ENCODE peak calls at places on chromosomes 5 and 9, in eight cellular contexts. R is tibial artery, F is GM23248, T is cardiac muscle cell, E is neuronal stem cell, U is testis, Y is suprapubic skin, D is ovary. X is an unnamed sample. For H3K4me1, the result is how much of the 10 kb centered on the place peaks cover.

GRCh38 chr9:10858817-10859216 is 246.0 kb upstream of the PTPRD start:
- DNase-seq in R (no peak), F (no peak), T (no peak), E (no peak), U (no peak), Y (no peak), D (no peak), X (no peak)

GRCh38 chr5:13227520-13227919 is 717.0 kb downstream of the DNAH5 start:
- DNase-seq in R (no peak), F (no peak), T (no peak), E (no peak), U (no peak), Y (no peak), D (no peak), X (no peak)

GRCh38 chr5:110258460-110258859 is 468.0 kb downstream of the TMEM232 start:
- DNase-seq in R (no peak), F (peak), T (peak), E (peak), U (no peak), Y (no peak), D (no peak), X (peak)

GRCh38 chr9:84343111-84343521 is 2.6 kb upstream of the SLC28A3 start:
- DNase-seq in R (no peak), F (peak), T (peak), E (no peak), U (no peak), Y (no peak), D (no peak), X (no peak)

GRCh38 chr5:66363097-66363496 is 219.0 kb downstream of the SREK1 start:
- DNase-seq in R (no peak), F (no peak), T (no peak), E (no peak), U (no peak), Y (no peak), D (no peak), X (no peak)

GRCh38 chr9:34993502-34994428 is 4.2 kb downstream of the DNAJB5 start:
- DNase-seq in R (peak), F (peak), T (peak), E (no peak), U (peak), Y (peak), D (peak), X (peak)

GRCh38 chr9:75672478-75672877 is 218.0 kb upstream of the PCSK5 start:
- DNase-seq in R (no peak), F (no peak), T (no peak), E (no peak), U (no peak), Y (no peak), D (no peak), X (no peak)

GRCh38 chr5:141223112-141223783 is at the start of gene PCDHB14:
- DNase-seq in R (no peak), F (peak), T (peak), E (peak), U (no peak), Y (no peak), D (no peak), X (no peak)

GRCh38 chr5:104265531-104266130 is 703.0 kb upstream of the NUDT12 start:
- DNase-seq in R (no peak), F (no peak), T (no peak), E (no peak), U (no peak), Y (no peak), D (no peak), X (no peak)

GRCh38 chr9:93235278-93235960 is 51.5 kb downstream of the WNK2 start:
- DNase-seq in R (no peak), F (no peak), T (no peak), E (no peak), U (peak), Y (no peak), D (no peak), X (no peak)

DNA sequence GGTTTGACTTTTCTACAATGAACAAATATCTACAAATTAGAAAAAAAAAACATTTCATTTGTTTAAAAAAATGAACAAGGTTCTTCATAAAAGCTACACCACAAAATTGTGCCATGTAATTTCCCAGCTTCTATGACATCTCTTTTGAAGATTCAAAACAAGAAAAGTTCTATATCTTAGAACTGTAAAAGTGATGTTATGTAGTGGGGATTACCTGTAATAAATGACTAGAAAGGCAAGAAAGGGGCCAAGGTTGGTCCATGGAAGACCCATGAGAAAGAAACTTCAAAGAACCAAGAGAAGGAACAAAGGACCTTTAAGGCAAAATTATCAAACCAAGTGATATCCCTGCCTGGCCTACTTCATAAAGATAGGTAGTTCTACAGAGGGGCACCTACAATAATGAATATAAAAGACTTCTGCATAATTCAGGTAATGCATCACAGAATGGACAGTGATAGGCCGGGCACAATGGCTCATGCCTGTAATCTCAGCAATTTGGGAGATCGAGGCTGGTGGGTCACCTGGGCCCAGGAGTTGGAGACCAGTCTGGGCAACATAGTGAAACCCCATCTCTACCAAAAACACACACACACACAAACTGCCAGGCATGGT is 7.6 kb downstream of the MLLT3 start:
- DNase-seq in R (no peak), F (no peak), T (no peak), E (no peak), U (no peak), Y (no peak), D (no peak), X (no peak)
- H3K4me1 ChIP-seq in R (under half), F (under half), T (under half), E (under half), U (under half), Y (under half), D (under half), X (under half)

DNA sequence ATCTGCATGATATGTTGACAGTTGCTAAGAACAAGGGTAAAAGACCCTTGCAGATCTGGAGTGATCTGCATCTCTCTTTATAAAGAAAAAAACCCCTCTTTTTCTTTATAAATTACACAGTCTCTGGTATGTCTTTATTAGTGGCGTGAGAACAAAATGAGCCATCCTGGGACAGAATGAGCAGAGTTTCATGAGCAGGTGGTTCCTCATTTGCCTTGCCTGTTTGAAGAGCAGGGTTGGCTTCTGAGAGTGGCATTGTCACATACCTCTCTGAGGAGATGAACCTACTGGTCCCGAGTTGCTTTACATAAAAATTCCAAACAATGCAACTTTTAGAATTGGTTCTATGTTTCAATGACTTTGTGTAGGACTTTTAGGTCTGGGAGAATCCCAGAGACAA is 94.3 kb downstream of the INSYN2B start:
- DNase-seq in R (no peak), F (no peak), T (no peak), E (no peak), U (no peak), Y (no peak), D (no peak), X (no peak)
- H3K4me1 ChIP-seq in R (under half), F (under half), T (under half), E (under half), U (under half), Y (under half), D (under half), X (under half)

GRCh38 chr9:68706579-68707201 is 1.6 kb downstream of the PIP5K1B start:
- DNase-seq in R (no peak), F (no peak), T (peak), E (no peak), U (peak), Y (no peak), D (no peak), X (no peak)

GRCh38 chr9:68709291-68709970 is 4.4 kb downstream of the PIP5K1B start:
- DNase-seq in R (no peak), F (no peak), T (no peak), E (no peak), U (no peak), Y (no peak), D (no peak), X (no peak)

GRCh38 chr9:68708513-68708912 is 3.5 kb downstream of the PIP5K1B start:
- DNase-seq in R (no peak), F (no peak), T (no peak), E (no peak), U (no peak), Y (no peak), D (no peak), X (no peak)

GRCh38 chr9:68710082-68710481 is 5.0 kb downstream of the PIP5K1B start:
- DNase-seq in R (no peak), F (no peak), T (no peak), E (no peak), U (no peak), Y (no peak), D (no peak), X (no peak)

GRCh38 chr9:68708089-68708488 is 3.0 kb downstream of the PIP5K1B start:
- DNase-seq in R (no peak), F (no peak), T (no peak), E (no peak), U (no peak), Y (no peak), D (no peak), X (no peak)
- H3K4me1 ChIP-seq in R (under half), F (under half), T (under half), E (under half), U (under half), Y (under half), D (under half), X (under half)

DNA sequence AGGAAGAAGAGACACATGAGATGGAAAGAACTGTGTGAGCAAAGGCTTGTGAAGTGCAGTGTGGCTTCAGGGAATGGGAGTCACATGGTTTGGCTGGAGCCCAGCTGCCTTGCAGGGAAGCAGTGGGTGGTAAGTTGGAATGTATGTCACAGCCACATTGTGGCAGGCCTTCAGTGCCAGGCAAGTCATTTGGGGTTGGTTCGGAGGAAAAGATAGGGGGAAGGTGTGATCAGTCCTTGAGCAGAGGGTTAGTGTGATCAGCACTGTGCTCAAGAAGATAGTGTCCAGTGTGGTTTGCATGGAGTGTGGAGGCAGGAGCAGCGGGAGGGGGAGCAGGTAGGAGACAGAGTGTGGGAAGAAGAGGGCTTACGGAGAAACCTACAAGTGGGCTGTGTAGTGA is 46.4 kb downstream of the ARHGAP26 start:
- DNase-seq in R (peak), F (peak), T (peak), E (no peak), U (peak), Y (no peak), D (no peak), X (peak)
- H3K4me1 ChIP-seq in R (under half), F (under half), T (under half), E (under half), U (under half), Y (half or more), D (under half), X (under half)

GRCh38 chr9:37082214-37082765 is 38.1 kb upstream of the ZCCHC7 start:
- DNase-seq in R (no peak), F (peak), T (no peak), E (no peak), U (no peak), Y (no peak), D (no peak), X (no peak)

GRCh38 chr9:37085233-37085632 is 35.1 kb upstream of the ZCCHC7 start:
- DNase-seq in R (no peak), F (no peak), T (no peak), E (no peak), U (no peak), Y (no peak), D (no peak), X (no peak)

GRCh38 chr9:37083654-37084053 is 36.7 kb upstream of the ZCCHC7 start:
- DNase-seq in R (no peak), F (peak), T (no peak), E (no peak), U (no peak), Y (no peak), D (no peak), X (no peak)

DNA sequence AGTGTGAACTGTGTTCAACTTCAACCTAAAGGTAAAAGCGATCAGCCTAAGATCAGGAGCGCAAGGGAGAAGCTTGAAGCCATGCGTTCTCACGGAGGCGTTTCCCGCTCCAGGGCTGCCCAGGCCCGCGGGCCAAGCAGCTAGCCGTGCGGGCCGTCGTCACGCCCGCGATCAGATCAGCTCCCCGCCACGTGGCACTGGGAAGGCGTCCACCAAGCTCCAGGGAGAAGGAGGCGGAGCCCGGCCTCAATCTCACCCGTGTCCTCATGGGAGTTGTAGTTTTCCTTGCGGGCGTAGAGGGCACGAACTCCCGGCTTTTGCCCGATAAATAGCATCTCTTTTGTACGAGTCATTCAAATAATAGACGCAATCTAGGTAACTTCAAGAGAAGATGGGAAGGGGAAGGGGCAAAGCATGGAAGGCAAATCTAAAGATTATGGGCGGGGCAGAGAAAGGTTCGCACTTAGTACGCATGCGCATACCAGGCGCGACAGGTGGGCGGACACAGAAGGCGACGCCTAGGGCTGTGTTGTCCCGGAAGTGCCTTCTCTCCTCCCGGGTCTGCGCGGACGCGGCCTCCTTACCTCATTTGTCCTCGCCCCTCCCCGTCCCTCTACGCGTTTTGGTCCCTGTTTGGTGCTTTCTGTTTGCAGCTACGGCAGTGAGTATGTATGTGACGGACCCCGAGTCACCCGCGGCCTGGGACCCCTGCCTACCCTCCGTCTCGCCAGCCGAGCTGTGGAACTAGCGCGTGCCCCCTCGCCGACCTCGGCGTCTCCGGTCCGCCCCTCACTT is 40.8 kb upstream of the ZCCHC7 start:
- DNase-seq in R (peak), F (peak), T (peak), E (peak), U (peak), Y (peak), D (peak), X (peak)
- H3K4me1 ChIP-seq in R (under half), F (under half), T (under half), E (under half), U (under half), Y (under half), D (under half), X (under half)

DNA sequence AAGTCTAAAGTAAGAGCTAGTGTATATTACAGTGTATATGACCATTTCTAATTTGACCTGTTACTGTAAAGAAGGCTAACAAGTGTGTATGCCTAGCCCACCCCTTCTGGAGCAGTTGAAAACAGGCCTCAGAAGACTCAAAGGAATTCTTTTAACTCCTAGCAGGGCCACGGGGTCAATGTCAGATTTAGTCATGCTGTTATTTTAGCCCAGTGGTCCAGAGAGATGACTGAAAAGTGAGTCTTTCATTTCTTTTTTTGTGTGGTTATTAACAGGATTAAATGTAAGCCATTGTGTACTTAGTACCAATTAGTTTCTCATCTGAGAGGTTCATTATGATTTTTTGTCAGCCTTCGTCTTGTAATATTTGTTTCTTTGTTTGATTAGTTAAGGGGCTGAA is 24.4 kb downstream of the ZCCHC7 start:
- DNase-seq in R (no peak), F (peak), T (peak), E (peak), U (no peak), Y (no peak), D (no peak), X (no peak)
- H3K4me1 ChIP-seq in R (under half), F (under half), T (under half), E (half or more), U (under half), Y (under half), D (under half), X (under half)